ENCODE peak calls at places on chromosomes 7 and 10, in five cellular contexts. X, P, M, Y and Q are unnamed samples.

GRCh38 chr10:72096115-72097000 is 8.0 kb upstream of the SPOCK2 start:
- DNase-seq in X (no peak), M (no peak), Y (no peak), P (no peak), Q (peak)

GRCh38 chr7:42128703-42129102 is 108.3 kb downstream of the GLI3 start:
- DNase-seq in Y (peak), M (no peak), X (no peak), P (no peak), Q (no peak)

GRCh38 chr7:101174322-101174854 is 5.7 kb downstream of the NAT16 start:
- DNase-seq in X (no peak), M (no peak), P (no peak), Y (no peak), Q (no peak)

GRCh38 chr7:80949449-80949848 is 30.6 kb upstream of the SEMA3C start:
- DNase-seq in M (no peak), P (no peak), X (no peak), Y (no peak), Q (no peak)

GRCh38 chr10:79223346-79224048 is 123.8 kb upstream of the PPIF start:
- DNase-seq in M (no peak), P (peak), Y (no peak), X (no peak), Q (no peak)

GRCh38 chr10:75957721-75958120 is 526.3 kb downstream of the LRMDA start:
- DNase-seq in Y (no peak), M (no peak), X (no peak), P (no peak), Q (no peak)

GRCh38 chr10:72007246-72007892 is 43.2 kb downstream of the CHST3 start:
- DNase-seq in M (no peak), Y (no peak), P (no peak), X (no peak), Q (no peak)

GRCh38 chr7:101632641-101633040 is 3.5 kb upstream of the MYL10 start:
- DNase-seq in Y (no peak), M (no peak), P (no peak), X (no peak), Q (no peak)

GRCh38 chr10:72846225-72846624 is 47.3 kb upstream of the OIT3 start:
- DNase-seq in P (no peak), X (no peak), M (no peak), Y (no peak), Q (no peak)

GRCh38 chr7:151031011-151031410 is 2.8 kb downstream of the ABCB8 start:
- DNase-seq in P (no peak), Y (no peak), X (no peak), M (no peak), Q (no peak)

GRCh38 chr7:47227762-47228177 is 354.1 kb downstream of the TNS3 start:
- DNase-seq in P (no peak), M (peak), Y (no peak), X (no peak), Q (no peak)

GRCh38 chr10:689433-690226 is at the start of gene DIP2C:
- DNase-seq in M (peak), Y (peak), P (peak), X (no peak), Q (peak)

GRCh38 chr7:142894886-142895593 is 9.5 kb upstream of the TRPV6 start:
- DNase-seq in P (no peak), M (no peak), X (peak), Y (no peak), Q (no peak)

GRCh38 chr10:86047588-86047987 is 319.0 kb downstream of the GRID1 start:
- DNase-seq in X (no peak), P (no peak), M (no peak), Y (no peak), Q (no peak)

GRCh38 chr7:27110163-27110976 is 7.9 kb upstream of the HOXA2 start:
- DNase-seq in M (no peak), P (no peak), X (peak), Y (no peak), Q (peak)

GRCh38 chr7:141648276-141649114 is 53.5 kb downstream of the DENND11 start:
- DNase-seq in X (no peak), Y (no peak), P (no peak), M (no peak), Q (no peak)

GRCh38 chr10:2222631-2223030 is 485.3 kb upstream of the ADARB2 start:
- DNase-seq in X (no peak), M (no peak), P (no peak), Y (no peak), Q (no peak)